ENCODE peak calls at places on chromosomes 4 and X, in five cellular contexts. R is sigmoid colon, J is ascending aorta, S is K562, O is left lung. D is an unnamed sample. For H3K4me1, the result is how much of the 10 kb centered on the place peaks cover.

GRCh38 chrX:71282514-71283408 is 674 bp upstream of the NONO start:
- DNase-seq in R (no peak), J (no peak), S (no peak), O (no peak), D (no peak)

GRCh38 chrX:100316987-100317386 is 93.1 kb downstream of the PCDH19 start:
- DNase-seq in R (no peak), J (no peak), S (no peak), O (peak), D (no peak)

GRCh38 chr4:90211174-90211573 is 84.0 kb downstream of the CCSER1 start:
- DNase-seq in R (no peak), J (no peak), S (no peak), O (no peak), D (no peak)

GRCh38 chrX:3680459-3680858 is 33.0 kb downstream of the PRKX start:
- DNase-seq in R (no peak), J (no peak), S (no peak), O (no peak), D (no peak)

GRCh38 chrX:87727615-87728014 is 210.0 kb downstream of the KLHL4 start:
- DNase-seq in R (no peak), J (no peak), S (no peak), O (no peak), D (no peak)

GRCh38 chrX:129634541-129634940 is 20.2 kb downstream of the APLN start:
- DNase-seq in R (peak), J (no peak), S (no peak), O (no peak), D (no peak)

GRCh38 chr4:30837131-30837539 is 117.0 kb downstream of the PCDH7 start:
- DNase-seq in R (no peak), J (no peak), S (no peak), O (no peak), D (no peak)

GRCh38 chr4:110970642-110971041 is 347.8 kb upstream of the PITX2 start:
- DNase-seq in R (no peak), J (no peak), S (no peak), O (no peak), D (no peak)

GRCh38 chr4:127667772-127668171 is 35.0 kb downstream of the INTU start:
- DNase-seq in R (no peak), J (no peak), S (no peak), O (no peak), D (no peak)

GRCh38 chr4:23875317-23875716 is 14.5 kb downstream of the PPARGC1A start:
- DNase-seq in R (no peak), J (no peak), S (no peak), O (no peak), D (no peak)

GRCh38 chr4:1375761-1376322 is 28.8 kb downstream of the UVSSA start:
- DNase-seq in R (peak), J (no peak), S (no peak), O (peak), D (peak)

GRCh38 chr4:131113704-131114103 is 2017.8 kb downstream of the C4orf33 start:
- DNase-seq in R (no peak), J (no peak), S (no peak), O (no peak), D (no peak)

GRCh38 chr4:123536225-123536624 is 139.6 kb downstream of the SPRY1 start:
- DNase-seq in R (no peak), J (no peak), S (no peak), O (no peak), D (no peak)
- H3K4me3 ChIP-seq in R (no peak), J (no peak), S (no peak), O (no peak), D (no peak)

GRCh38 chr4:139557506-139558110 is 1.6 kb upstream of the SETD7 start:
- DNase-seq in R (no peak), J (no peak), S (no peak), O (no peak), D (no peak)
- H3K4me1 ChIP-seq in R (under half), J (under half), S (under half), O (half or more), D (under half)

DNA sequence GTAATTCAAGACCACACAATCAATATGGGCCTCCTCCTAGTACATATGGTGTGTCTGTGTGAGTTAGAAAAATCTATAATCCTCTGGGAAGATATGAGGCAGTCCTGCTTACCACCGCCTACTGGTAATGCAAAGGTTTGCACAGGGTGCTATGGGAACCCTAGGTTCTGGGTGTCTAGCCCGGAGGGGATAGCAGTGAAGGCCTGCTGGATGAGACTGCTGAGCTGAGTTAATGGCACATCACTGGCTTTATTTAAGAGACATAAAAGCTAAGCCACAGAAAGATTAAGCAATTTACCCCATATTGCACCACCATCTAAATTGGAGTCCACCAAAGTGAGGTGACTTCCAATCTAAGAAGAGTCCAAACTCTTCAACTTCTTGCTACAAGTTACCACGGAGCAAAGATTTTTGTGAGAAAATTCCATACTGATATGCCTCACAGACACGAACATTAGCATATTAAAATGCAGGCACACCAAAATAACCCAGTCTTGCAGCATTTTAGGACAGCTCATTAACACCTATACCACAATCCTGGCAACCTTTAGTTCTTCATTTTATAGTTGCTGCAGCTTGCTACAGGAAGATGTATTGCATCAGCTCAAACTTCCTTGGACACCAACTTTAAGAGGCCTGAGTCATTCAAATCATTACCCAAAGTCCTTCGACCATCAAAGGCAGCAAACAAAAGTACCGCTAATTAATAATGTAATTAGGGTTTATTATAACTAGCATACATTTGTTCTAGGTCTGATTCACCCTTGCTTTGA is 13.7 kb downstream of the DGKK start:
- DNase-seq in R (no peak), J (no peak), S (no peak), O (no peak), D (no peak)
- H3K27ac ChIP-seq in R (no peak), J (no peak), S (no peak), O (no peak), D (no peak)

DNA sequence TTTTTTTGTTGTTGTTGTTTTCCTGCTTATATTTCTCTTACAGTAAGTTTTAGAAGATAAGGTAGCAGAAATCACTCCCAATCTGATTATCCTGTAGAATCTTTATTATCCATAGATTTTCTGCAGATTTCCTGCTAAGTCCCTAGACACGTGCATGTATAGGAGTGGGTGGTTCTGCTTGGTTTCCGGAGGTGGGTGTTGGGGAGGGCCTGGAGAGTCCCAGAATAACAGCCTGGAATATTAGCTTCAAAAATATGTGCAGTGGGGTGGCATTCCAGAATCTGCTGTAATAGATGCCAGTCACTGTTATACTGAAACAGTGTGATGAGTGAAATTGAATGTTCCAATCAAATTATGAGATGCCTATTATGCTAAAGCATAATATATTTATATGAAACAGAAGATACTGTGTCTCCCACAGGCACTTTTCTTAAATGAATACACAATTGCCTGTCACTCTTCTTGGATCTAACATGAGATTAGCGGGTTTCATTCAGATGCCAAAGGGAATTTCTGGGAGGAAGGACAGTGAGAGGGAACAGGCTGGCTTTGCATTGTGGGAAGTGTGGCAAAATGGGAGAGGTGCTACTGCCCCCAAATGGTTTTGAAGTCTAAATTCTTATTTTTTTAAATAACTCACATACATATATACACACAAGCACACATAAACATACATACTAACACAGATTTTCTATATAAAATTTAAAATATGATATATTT is 37.6 kb downstream of the C4orf50 start:
- DNase-seq in R (no peak), J (no peak), S (no peak), O (no peak), D (no peak)
- H3K4me3 ChIP-seq in R (no peak), J (no peak), S (no peak), O (no peak), D (no peak)

DNA sequence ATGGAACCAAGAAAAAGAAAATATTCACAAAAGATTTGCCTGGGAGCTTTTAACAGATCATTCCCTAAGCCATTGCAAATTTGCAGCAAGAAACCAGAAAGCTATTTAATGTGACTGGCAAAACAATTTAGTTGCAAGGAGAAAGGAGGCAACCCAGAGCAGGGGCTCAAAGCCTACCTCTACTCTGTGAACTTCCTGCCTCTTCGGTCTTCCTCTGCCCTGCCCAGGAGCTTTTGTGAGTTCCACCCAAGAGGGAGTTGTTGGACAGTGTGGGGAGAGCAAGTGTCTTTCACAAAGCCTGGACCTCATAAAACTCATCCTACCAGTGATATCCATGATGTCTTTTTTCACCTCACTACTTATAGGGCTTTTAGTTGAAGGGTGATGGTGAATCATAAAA is 107.4 kb downstream of the AFF1 start:
- DNase-seq in R (no peak), J (no peak), S (no peak), O (no peak), D (no peak)
- H3K4me1 ChIP-seq in R (under half), J (under half), S (under half), O (half or more), D (half or more)

DNA sequence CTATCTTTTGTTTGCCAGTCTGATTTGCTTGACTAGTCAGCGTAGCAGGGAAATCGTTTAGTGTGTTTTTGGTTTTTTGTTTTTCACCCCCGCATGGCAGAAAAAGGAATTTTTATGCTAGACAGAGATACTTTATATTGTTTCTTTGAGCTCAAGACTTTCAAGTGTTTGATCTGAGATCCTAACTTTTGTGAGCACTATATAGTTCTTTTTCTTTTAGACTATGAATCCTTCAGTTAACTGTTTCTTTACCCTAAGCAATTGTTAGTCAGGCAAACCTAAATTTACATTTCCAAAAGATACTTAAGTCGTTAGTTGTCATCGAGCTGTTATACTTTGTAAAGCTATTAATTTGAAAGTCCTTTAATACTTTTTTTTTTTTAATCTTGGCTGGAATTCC is 73.3 kb downstream of the RAP1GDS1 start:
- DNase-seq in R (no peak), J (no peak), S (no peak), O (no peak), D (no peak)
- H3K27ac ChIP-seq in R (no peak), J (no peak), S (no peak), O (no peak), D (no peak)

DNA sequence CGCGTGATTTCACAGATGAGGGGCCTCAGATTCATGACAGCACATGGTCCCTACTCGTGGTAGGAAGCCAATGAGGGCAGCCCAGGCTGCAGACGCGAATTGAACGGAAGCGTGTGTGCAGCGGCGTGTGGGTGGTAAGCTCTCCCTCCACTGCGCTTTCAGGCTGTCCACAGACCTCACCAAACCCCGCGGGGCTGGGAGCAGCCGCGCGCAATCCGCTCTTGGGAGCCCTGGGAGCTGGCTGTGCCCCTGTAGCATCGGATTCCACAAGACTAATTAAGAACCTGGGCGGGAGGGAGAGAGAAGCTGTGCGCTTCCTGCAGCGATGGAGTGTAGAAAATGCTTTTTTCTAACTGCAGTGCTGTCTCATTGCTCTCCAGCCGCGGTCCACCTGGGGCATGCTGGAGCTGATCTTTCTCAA is 134.9 kb downstream of the STOX2 start:
- DNase-seq in R (no peak), J (no peak), S (no peak), O (peak), D (peak)
- H3K4me3 ChIP-seq in R (no peak), J (no peak), S (no peak), O (no peak), D (no peak)

D was measured in tibial artery.